ENCODE peak calls at places on chromosome 1, in eight cellular contexts. One of them, this sample, is unnamed.
A peak's percentile ranks its signal among the peaks of the same experiment; 100 is the strongest.

GRCh38 chr1:164728719-164729118 is 169.7 kb downstream of the PBX1 start:
- DNase-seq in left colon: no peak
- DNase-seq in T follicular helper cell: no peak
- DNase-seq in amniotic stem cell: no peak
- DNase-seq in nucleus accumbens: no peak
- DNase-seq in IMR-90: no peak
- DNase-seq in GOT3: no peak
- DNase-seq in GM10248: no peak
- DNase-seq in this sample: no peak

GRCh38 chr1:80410233-80410632 is 1390.5 kb upstream of the ADGRL2 start:
- DNase-seq in left colon: no peak
- DNase-seq in T follicular helper cell: no peak
- DNase-seq in amniotic stem cell: no peak
- DNase-seq in nucleus accumbens: no peak
- DNase-seq in IMR-90: no peak
- DNase-seq in GOT3: no peak
- DNase-seq in GM10248: no peak
- DNase-seq in this sample: no peak

GRCh38 chr1:47797555-47797954 is 199.6 kb downstream of the TRABD2B start:
- DNase-seq in left colon: no peak
- DNase-seq in T follicular helper cell: no peak
- DNase-seq in amniotic stem cell: no peak
- DNase-seq in nucleus accumbens: no peak
- DNase-seq in IMR-90: no peak
- DNase-seq in GOT3: no peak
- DNase-seq in GM10248: no peak
- DNase-seq in this sample: no peak

GRCh38 chr1:84365225-84366221 is 32.8 kb upstream of the DNASE2B start:
- DNase-seq in left colon: peak; percentile 26
- DNase-seq in T follicular helper cell: no peak
- DNase-seq in amniotic stem cell: peak; percentile 87
- DNase-seq in nucleus accumbens: no peak
- DNase-seq in IMR-90: peak; percentile 99
- DNase-seq in GOT3: no peak
- DNase-seq in GM10248: peak; percentile 6
- DNase-seq in this sample: no peak

GRCh38 chr1:235327559-235328270 is at the start of gene ARID4B:
- DNase-seq in left colon: no peak
- DNase-seq in T follicular helper cell: no peak
- DNase-seq in amniotic stem cell: no peak
- DNase-seq in nucleus accumbens: peak; percentile 70
- DNase-seq in IMR-90: no peak
- DNase-seq in GOT3: no peak
- DNase-seq in GM10248: peak; percentile 91
- DNase-seq in this sample: peak; percentile 4

GRCh38 chr1:208132287-208132882 is 111.8 kb downstream of the PLXNA2 start:
- DNase-seq in left colon: peak; percentile 90
- DNase-seq in T follicular helper cell: peak; percentile 24
- DNase-seq in amniotic stem cell: peak; percentile 45
- DNase-seq in nucleus accumbens: no peak
- DNase-seq in IMR-90: peak; percentile 42
- DNase-seq in GOT3: no peak
- DNase-seq in GM10248: peak; percentile 84
- DNase-seq in this sample: peak; percentile 82

GRCh38 chr1:100250807-100251206 is 1.2 kb upstream of the DBT start:
- DNase-seq in left colon: no peak
- DNase-seq in T follicular helper cell: no peak
- DNase-seq in amniotic stem cell: no peak
- DNase-seq in nucleus accumbens: no peak
- DNase-seq in IMR-90: no peak
- DNase-seq in GOT3: no peak
- DNase-seq in GM10248: no peak
- DNase-seq in this sample: no peak

GRCh38 chr1:67710417-67710816 is 25.4 kb downstream of the GADD45A start:
- DNase-seq in left colon: no peak
- DNase-seq in T follicular helper cell: no peak
- DNase-seq in amniotic stem cell: no peak
- DNase-seq in nucleus accumbens: no peak
- DNase-seq in IMR-90: peak; percentile 84
- DNase-seq in GOT3: no peak
- DNase-seq in GM10248: no peak
- DNase-seq in this sample: no peak

GRCh38 chr1:30032302-30032701 is 691.1 kb downstream of the MATN1 start:
- DNase-seq in left colon: no peak
- DNase-seq in T follicular helper cell: no peak
- DNase-seq in amniotic stem cell: no peak
- DNase-seq in nucleus accumbens: no peak
- DNase-seq in IMR-90: no peak
- DNase-seq in GOT3: no peak
- DNase-seq in GM10248: no peak
- DNase-seq in this sample: no peak

GRCh38 chr1:244053831-244054230 is 2.7 kb downstream of the ZBTB18 start:
- DNase-seq in left colon: no peak
- DNase-seq in T follicular helper cell: no peak
- DNase-seq in amniotic stem cell: no peak
- DNase-seq in nucleus accumbens: no peak
- DNase-seq in IMR-90: no peak
- DNase-seq in GOT3: no peak
- DNase-seq in GM10248: no peak
- DNase-seq in this sample: no peak

GRCh38 chr1:159931101-159931816 is 6.0 kb upstream of the TAGLN2 start:
- DNase-seq in left colon: no peak
- DNase-seq in T follicular helper cell: no peak
- DNase-seq in amniotic stem cell: no peak
- DNase-seq in nucleus accumbens: no peak
- DNase-seq in IMR-90: no peak
- DNase-seq in GOT3: no peak
- DNase-seq in GM10248: no peak
- DNase-seq in this sample: no peak

GRCh38 chr1:85451236-85451830 is 13.6 kb downstream of the DDAH1 start:
- DNase-seq in left colon: no peak
- DNase-seq in T follicular helper cell: no peak
- DNase-seq in amniotic stem cell: no peak
- DNase-seq in nucleus accumbens: no peak
- DNase-seq in IMR-90: no peak
- DNase-seq in GOT3: no peak
- DNase-seq in GM10248: no peak
- DNase-seq in this sample: no peak